ENCODE peak calls at places on chromosomes 7 and 10, in seven cellular contexts. One of them, this sample, is unnamed.

GRCh38 chr10:37992083-37992482 is 15.6 kb upstream of the ZNF25 start:
- DNase-seq in left ventricle myocardium inferior: no peak
- DNase-seq in body of pancreas: no peak
- DNase-seq in endothelial cell of umbilical vein: no peak
- DNase-seq in upper lobe of right lung: no peak
- DNase-seq in naive thymus-derived CD4-positive, alpha-beta T cell: no peak
- DNase-seq in esophagus muscularis mucosa: no peak
- DNase-seq in this sample: no peak

GRCh38 chr10:69685426-69685801 is 55.4 kb downstream of the FAM241B start:
- DNase-seq in left ventricle myocardium inferior: no peak
- DNase-seq in body of pancreas: no peak
- DNase-seq in endothelial cell of umbilical vein: no peak
- DNase-seq in upper lobe of right lung: no peak
- DNase-seq in naive thymus-derived CD4-positive, alpha-beta T cell: no peak
- DNase-seq in esophagus muscularis mucosa: no peak
- DNase-seq in this sample: no peak

GRCh38 chr10:17238445-17239275 is 10.6 kb downstream of the VIM start:
- DNase-seq in left ventricle myocardium inferior: no peak
- DNase-seq in body of pancreas: peak; percentile 6
- DNase-seq in endothelial cell of umbilical vein: peak; percentile 81
- DNase-seq in upper lobe of right lung: no peak
- DNase-seq in naive thymus-derived CD4-positive, alpha-beta T cell: no peak
- DNase-seq in esophagus muscularis mucosa: no peak
- DNase-seq in this sample: no peak

GRCh38 chr10:116752563-116752962 is 10.2 kb upstream of the HSPA12A start:
- DNase-seq in left ventricle myocardium inferior: no peak
- DNase-seq in body of pancreas: no peak
- DNase-seq in endothelial cell of umbilical vein: no peak
- DNase-seq in upper lobe of right lung: no peak
- DNase-seq in naive thymus-derived CD4-positive, alpha-beta T cell: no peak
- DNase-seq in esophagus muscularis mucosa: no peak
- DNase-seq in this sample: peak; percentile 49

GRCh38 chr10:73773152-73773879 is 8.5 kb upstream of the CHCHD1 start:
- DNase-seq in left ventricle myocardium inferior: no peak
- DNase-seq in body of pancreas: no peak
- DNase-seq in endothelial cell of umbilical vein: peak; percentile 9
- DNase-seq in upper lobe of right lung: no peak
- DNase-seq in naive thymus-derived CD4-positive, alpha-beta T cell: peak; percentile 25
- DNase-seq in esophagus muscularis mucosa: no peak
- DNase-seq in this sample: peak; percentile 29

GRCh38 chr7:131071786-131072504 is 255.7 kb upstream of the MKLN1 start:
- DNase-seq in left ventricle myocardium inferior: no peak
- DNase-seq in body of pancreas: peak; percentile 91
- DNase-seq in endothelial cell of umbilical vein: peak; percentile 96
- DNase-seq in upper lobe of right lung: no peak
- DNase-seq in naive thymus-derived CD4-positive, alpha-beta T cell: no peak
- DNase-seq in esophagus muscularis mucosa: no peak
- DNase-seq in this sample: peak; percentile 85

GRCh38 chr10:130028465-130028819 is 64.4 kb upstream of the EBF3 start:
- DNase-seq in left ventricle myocardium inferior: no peak
- DNase-seq in body of pancreas: no peak
- DNase-seq in endothelial cell of umbilical vein: no peak
- DNase-seq in upper lobe of right lung: no peak
- DNase-seq in naive thymus-derived CD4-positive, alpha-beta T cell: no peak
- DNase-seq in esophagus muscularis mucosa: no peak
- DNase-seq in this sample: no peak

GRCh38 chr7:155951554-155952158 is 139.4 kb upstream of the SHH start:
- DNase-seq in left ventricle myocardium inferior: no peak
- DNase-seq in body of pancreas: peak; percentile 77
- DNase-seq in endothelial cell of umbilical vein: peak; percentile 67
- DNase-seq in upper lobe of right lung: no peak
- DNase-seq in naive thymus-derived CD4-positive, alpha-beta T cell: no peak
- DNase-seq in esophagus muscularis mucosa: peak; percentile 87
- DNase-seq in this sample: peak; percentile 97

GRCh38 chr7:133853706-133854276 is 273.3 kb upstream of the LRGUK start:
- DNase-seq in left ventricle myocardium inferior: no peak
- DNase-seq in body of pancreas: peak; percentile 38
- DNase-seq in endothelial cell of umbilical vein: peak; percentile 27
- DNase-seq in upper lobe of right lung: no peak
- DNase-seq in naive thymus-derived CD4-positive, alpha-beta T cell: no peak
- DNase-seq in esophagus muscularis mucosa: no peak
- DNase-seq in this sample: no peak

GRCh38 chr10:103757531-103758293 is 97.7 kb downstream of the SH3PXD2A start:
- DNase-seq in left ventricle myocardium inferior: peak; percentile 55
- DNase-seq in body of pancreas: peak; percentile 71
- DNase-seq in endothelial cell of umbilical vein: peak; percentile 80
- DNase-seq in upper lobe of right lung: no peak
- DNase-seq in naive thymus-derived CD4-positive, alpha-beta T cell: no peak
- DNase-seq in esophagus muscularis mucosa: no peak
- DNase-seq in this sample: peak; percentile 54

GRCh38 chr10:5042922-5043321 is 39.3 kb upstream of the AKR1C2 start:
- DNase-seq in left ventricle myocardium inferior: no peak
- DNase-seq in body of pancreas: no peak
- DNase-seq in endothelial cell of umbilical vein: no peak
- DNase-seq in upper lobe of right lung: no peak
- DNase-seq in naive thymus-derived CD4-positive, alpha-beta T cell: no peak
- DNase-seq in esophagus muscularis mucosa: no peak
- DNase-seq in this sample: no peak

GRCh38 chr10:107157071-107157470 is 7.4 kb downstream of the SORCS1 start:
- DNase-seq in left ventricle myocardium inferior: no peak
- DNase-seq in body of pancreas: no peak
- DNase-seq in endothelial cell of umbilical vein: no peak
- DNase-seq in upper lobe of right lung: no peak
- DNase-seq in naive thymus-derived CD4-positive, alpha-beta T cell: no peak
- DNase-seq in esophagus muscularis mucosa: no peak
- DNase-seq in this sample: no peak

GRCh38 chr10:13617146-13617545 is 30.4 kb downstream of the PRPF18 start:
- DNase-seq in left ventricle myocardium inferior: no peak
- DNase-seq in body of pancreas: no peak
- DNase-seq in endothelial cell of umbilical vein: no peak
- DNase-seq in upper lobe of right lung: no peak
- DNase-seq in naive thymus-derived CD4-positive, alpha-beta T cell: no peak
- DNase-seq in esophagus muscularis mucosa: no peak
- DNase-seq in this sample: no peak

GRCh38 chr7:102236592-102237287 is 49.9 kb upstream of the SH2B2 start:
- DNase-seq in left ventricle myocardium inferior: peak; percentile 50
- DNase-seq in body of pancreas: peak; percentile 69
- DNase-seq in endothelial cell of umbilical vein: peak; percentile 57
- DNase-seq in upper lobe of right lung: no peak
- DNase-seq in naive thymus-derived CD4-positive, alpha-beta T cell: no peak
- DNase-seq in esophagus muscularis mucosa: no peak
- DNase-seq in this sample: peak; percentile 83

GRCh38 chr7:4791738-4792536 is 16.5 kb downstream of the AP5Z1 start:
- DNase-seq in left ventricle myocardium inferior: peak; percentile 84
- DNase-seq in body of pancreas: peak; percentile 80
- DNase-seq in endothelial cell of umbilical vein: peak; percentile 51
- DNase-seq in upper lobe of right lung: peak; percentile 83
- DNase-seq in naive thymus-derived CD4-positive, alpha-beta T cell: peak; percentile 70
- DNase-seq in esophagus muscularis mucosa: peak; percentile 95
- DNase-seq in this sample: peak; percentile 86

GRCh38 chr7:111400088-111400487 is 162.2 kb downstream of the IMMP2L start:
- DNase-seq in left ventricle myocardium inferior: no peak
- DNase-seq in body of pancreas: no peak
- DNase-seq in endothelial cell of umbilical vein: no peak
- DNase-seq in upper lobe of right lung: no peak
- DNase-seq in naive thymus-derived CD4-positive, alpha-beta T cell: no peak
- DNase-seq in esophagus muscularis mucosa: no peak
- DNase-seq in this sample: no peak

GRCh38 chr10:44316187-44316921 is 68.5 kb downstream of the CXCL12 start:
- DNase-seq in left ventricle myocardium inferior: no peak
- DNase-seq in body of pancreas: peak; percentile 25
- DNase-seq in endothelial cell of umbilical vein: no peak
- DNase-seq in upper lobe of right lung: no peak
- DNase-seq in naive thymus-derived CD4-positive, alpha-beta T cell: no peak
- DNase-seq in esophagus muscularis mucosa: no peak
- DNase-seq in this sample: no peak

GRCh38 chr10:17213646-17214349 is 12.3 kb upstream of the TRDMT1 start:
- DNase-seq in left ventricle myocardium inferior: no peak
- DNase-seq in body of pancreas: no peak
- DNase-seq in endothelial cell of umbilical vein: peak; percentile 53
- DNase-seq in upper lobe of right lung: no peak
- DNase-seq in naive thymus-derived CD4-positive, alpha-beta T cell: no peak
- DNase-seq in esophagus muscularis mucosa: no peak
- DNase-seq in this sample: no peak

GRCh38 chr7:16785316-16785715 is 19.5 kb downstream of the AGR2 start:
- DNase-seq in left ventricle myocardium inferior: no peak
- DNase-seq in body of pancreas: no peak
- DNase-seq in endothelial cell of umbilical vein: no peak
- DNase-seq in upper lobe of right lung: no peak
- DNase-seq in naive thymus-derived CD4-positive, alpha-beta T cell: no peak
- DNase-seq in esophagus muscularis mucosa: no peak
- DNase-seq in this sample: no peak

GRCh38 chr10:68125770-68126169 is 16.5 kb downstream of the MYPN start:
- DNase-seq in left ventricle myocardium inferior: no peak
- DNase-seq in body of pancreas: no peak
- DNase-seq in endothelial cell of umbilical vein: no peak
- DNase-seq in upper lobe of right lung: no peak
- DNase-seq in naive thymus-derived CD4-positive, alpha-beta T cell: no peak
- DNase-seq in esophagus muscularis mucosa: no peak
- DNase-seq in this sample: no peak

GRCh38 chr10:44068716-44069482 is 316.0 kb downstream of the CXCL12 start:
- DNase-seq in left ventricle myocardium inferior: no peak
- DNase-seq in body of pancreas: no peak
- DNase-seq in endothelial cell of umbilical vein: no peak
- DNase-seq in upper lobe of right lung: no peak
- DNase-seq in naive thymus-derived CD4-positive, alpha-beta T cell: no peak
- DNase-seq in esophagus muscularis mucosa: peak; percentile 90
- DNase-seq in this sample: no peak

GRCh38 chr7:15837627-15838026 is 151.1 kb upstream of the MEOX2 start:
- DNase-seq in left ventricle myocardium inferior: no peak
- DNase-seq in body of pancreas: no peak
- DNase-seq in endothelial cell of umbilical vein: no peak
- DNase-seq in upper lobe of right lung: no peak
- DNase-seq in naive thymus-derived CD4-positive, alpha-beta T cell: no peak
- DNase-seq in esophagus muscularis mucosa: no peak
- DNase-seq in this sample: no peak

GRCh38 chr10:90274721-90275468 is 573.5 kb downstream of the KIF20B start:
- DNase-seq in left ventricle myocardium inferior: no peak
- DNase-seq in body of pancreas: no peak
- DNase-seq in endothelial cell of umbilical vein: no peak
- DNase-seq in upper lobe of right lung: no peak
- DNase-seq in naive thymus-derived CD4-positive, alpha-beta T cell: no peak
- DNase-seq in esophagus muscularis mucosa: no peak
- DNase-seq in this sample: no peak

GRCh38 chr10:15236340-15236739 is 67.8 kb upstream of the NMT2 start:
- DNase-seq in left ventricle myocardium inferior: no peak
- DNase-seq in body of pancreas: no peak
- DNase-seq in endothelial cell of umbilical vein: no peak
- DNase-seq in upper lobe of right lung: no peak
- DNase-seq in naive thymus-derived CD4-positive, alpha-beta T cell: no peak
- DNase-seq in esophagus muscularis mucosa: no peak
- DNase-seq in this sample: no peak

GRCh38 chr10:132257271-132257670 is 50.5 kb downstream of the STK32C start:
- DNase-seq in left ventricle myocardium inferior: no peak
- DNase-seq in body of pancreas: no peak
- DNase-seq in endothelial cell of umbilical vein: no peak
- DNase-seq in upper lobe of right lung: no peak
- DNase-seq in naive thymus-derived CD4-positive, alpha-beta T cell: no peak
- DNase-seq in esophagus muscularis mucosa: no peak
- DNase-seq in this sample: no peak

GRCh38 chr7:113086431-113086888 is at the start of gene GPR85:
- DNase-seq in left ventricle myocardium inferior: peak; percentile 38
- DNase-seq in body of pancreas: peak; percentile 35
- DNase-seq in endothelial cell of umbilical vein: peak; percentile 50
- DNase-seq in upper lobe of right lung: peak; percentile 81
- DNase-seq in naive thymus-derived CD4-positive, alpha-beta T cell: peak; percentile 45
- DNase-seq in esophagus muscularis mucosa: no peak
- DNase-seq in this sample: peak; percentile 31

GRCh38 chr7:100013328-100013676 is 2.1 kb upstream of the ZKSCAN1 start:
- DNase-seq in left ventricle myocardium inferior: no peak
- DNase-seq in body of pancreas: no peak
- DNase-seq in endothelial cell of umbilical vein: no peak
- DNase-seq in upper lobe of right lung: no peak
- DNase-seq in naive thymus-derived CD4-positive, alpha-beta T cell: no peak
- DNase-seq in esophagus muscularis mucosa: no peak
- DNase-seq in this sample: no peak

GRCh38 chr7:157023589-157023905 is 13.1 kb upstream of the MNX1 start:
- DNase-seq in left ventricle myocardium inferior: no peak
- DNase-seq in body of pancreas: no peak
- DNase-seq in endothelial cell of umbilical vein: no peak
- DNase-seq in upper lobe of right lung: no peak
- DNase-seq in naive thymus-derived CD4-positive, alpha-beta T cell: no peak
- DNase-seq in esophagus muscularis mucosa: no peak
- DNase-seq in this sample: no peak
- H3K27me3 ChIP-seq in left ventricle myocardium inferior: peaks cover 100% of the 10 kb centered on the region
- H3K27me3 ChIP-seq in body of pancreas: no peaks in the 10 kb centered on the region
- H3K27me3 ChIP-seq in endothelial cell of umbilical vein: peaks cover 77% of the 10 kb centered on the region
- H3K27me3 ChIP-seq in upper lobe of right lung: peaks cover 77% of the 10 kb centered on the region
- H3K27me3 ChIP-seq in naive thymus-derived CD4-positive, alpha-beta T cell: peaks cover 23% of the 10 kb centered on the region
- H3K27me3 ChIP-seq in esophagus muscularis mucosa: peaks cover 59% of the 10 kb centered on the region
- H3K27me3 ChIP-seq in this sample: peaks cover 78% of the 10 kb centered on the region

GRCh38 chr7:75669579-75669978 is 69.2 kb downstream of the HIP1 start:
- DNase-seq in left ventricle myocardium inferior: no peak
- DNase-seq in body of pancreas: no peak
- DNase-seq in endothelial cell of umbilical vein: no peak
- DNase-seq in upper lobe of right lung: no peak
- DNase-seq in naive thymus-derived CD4-positive, alpha-beta T cell: no peak
- DNase-seq in esophagus muscularis mucosa: no peak
- DNase-seq in this sample: no peak
- H3K27ac ChIP-seq in left ventricle myocardium inferior: no peak overlapping the region
- H3K27ac ChIP-seq in body of pancreas: no peak overlapping the region
- H3K27ac ChIP-seq in endothelial cell of umbilical vein: peak overlapping the region; percentile 6
- H3K27ac ChIP-seq in upper lobe of right lung: no peak overlapping the region
- H3K27ac ChIP-seq in naive thymus-derived CD4-positive, alpha-beta T cell: no peak overlapping the region
- H3K27ac ChIP-seq in esophagus muscularis mucosa: no peak overlapping the region
- H3K27ac ChIP-seq in this sample: no peak overlapping the region

GRCh38 chr7:106419455-106420182 is 134.8 kb upstream of the NAMPT start:
- DNase-seq in left ventricle myocardium inferior: no peak
- DNase-seq in body of pancreas: no peak
- DNase-seq in endothelial cell of umbilical vein: no peak
- DNase-seq in upper lobe of right lung: no peak
- DNase-seq in naive thymus-derived CD4-positive, alpha-beta T cell: no peak
- DNase-seq in esophagus muscularis mucosa: no peak
- DNase-seq in this sample: no peak
- H3K4me1 ChIP-seq in left ventricle myocardium inferior: peaks cover 47% of the 10 kb centered on the region
- H3K4me1 ChIP-seq in body of pancreas: peaks cover 61% of the 10 kb centered on the region
- H3K4me1 ChIP-seq in endothelial cell of umbilical vein: peaks cover 9% of the 10 kb centered on the region
- H3K4me1 ChIP-seq in upper lobe of right lung: peaks cover 64% of the 10 kb centered on the region
- H3K4me1 ChIP-seq in naive thymus-derived CD4-positive, alpha-beta T cell: no peaks in the 10 kb centered on the region
- H3K4me1 ChIP-seq in esophagus muscularis mucosa: peaks cover 51% of the 10 kb centered on the region
- H3K4me1 ChIP-seq in this sample: peaks cover 12% of the 10 kb centered on the region

DNA sequence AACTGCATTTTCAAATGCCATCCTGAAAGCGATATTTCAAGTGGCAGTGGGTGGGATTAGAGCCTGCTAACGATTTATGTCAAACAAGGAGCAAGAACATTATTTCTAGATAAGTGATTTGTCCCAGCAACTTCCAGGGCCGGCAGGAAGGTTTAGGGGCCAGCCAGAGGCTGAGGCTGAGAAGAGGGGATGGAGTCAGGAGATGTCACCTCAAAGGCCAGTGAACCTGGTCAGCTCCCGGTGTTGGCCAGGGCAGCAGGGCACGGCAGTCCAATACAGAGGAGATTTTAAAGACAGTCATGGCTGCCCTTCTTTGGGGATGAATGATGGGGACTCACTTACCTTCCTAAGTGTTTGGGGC is 105.7 kb upstream of the PPIF start:
- DNase-seq in left ventricle myocardium inferior: no peak
- DNase-seq in body of pancreas: no peak
- DNase-seq in endothelial cell of umbilical vein: peak; percentile 36
- DNase-seq in upper lobe of right lung: no peak
- DNase-seq in naive thymus-derived CD4-positive, alpha-beta T cell: no peak
- DNase-seq in esophagus muscularis mucosa: no peak
- DNase-seq in this sample: no peak
- H3K27me3 ChIP-seq in left ventricle myocardium inferior: no peaks in the 10 kb centered on the region
- H3K27me3 ChIP-seq in body of pancreas: no peaks in the 10 kb centered on the region
- H3K27me3 ChIP-seq in endothelial cell of umbilical vein: no peaks in the 10 kb centered on the region
- H3K27me3 ChIP-seq in upper lobe of right lung: no peaks in the 10 kb centered on the region
- H3K27me3 ChIP-seq in naive thymus-derived CD4-positive, alpha-beta T cell: no peaks in the 10 kb centered on the region
- H3K27me3 ChIP-seq in esophagus muscularis mucosa: no peaks in the 10 kb centered on the region
- H3K27me3 ChIP-seq in this sample: no peaks in the 10 kb centered on the region

This sample was measured in adrenal gland.